ENCODE peak calls at places on chromosomes 12 and 14, in four cellular contexts. S is hepatocyte, X is iPS DF 6.9, V is pancreas. J is an unnamed sample. For H3K4me1 and H3K36me3, the result is how much of the 10 kb centered on the place peaks cover.

GRCh38 chr12:46560874-46561273 is 188.3 kb upstream of the SLC38A2 start:
- DNase-seq in S (no peak), X (no peak), V (no peak), J (no peak)

GRCh38 chr14:69234106-69234505 is 25.9 kb upstream of the GALNT16 start:
- DNase-seq in S (no peak), X (no peak), V (no peak), J (no peak)

GRCh38 chr14:96949594-96949993 is 152.4 kb downstream of the VRK1 start:
- DNase-seq in S (no peak), X (no peak), V (no peak), J (no peak)

GRCh38 chr12:68559984-68560822 is 50.5 kb upstream of the RAP1B start:
- DNase-seq in S (no peak), X (no peak), V (no peak), J (no peak)

GRCh38 chr14:81363746-81364400 is 36.3 kb downstream of the STON2 start:
- DNase-seq in S (no peak), X (no peak), V (no peak), J (no peak)

GRCh38 chr12:120402217-120402616 is 33.3 kb upstream of the MSI1 start:
- DNase-seq in S (no peak), X (no peak), V (no peak), J (no peak)

GRCh38 chr14:95683793-95684192 is 2.4 kb upstream of the TCL1B start:
- DNase-seq in S (peak), X (peak), V (no peak), J (peak)

GRCh38 chr12:116750298-116750697 is 12.2 kb downstream of the RNFT2 start:
- DNase-seq in S (no peak), X (no peak), V (no peak), J (no peak)

GRCh38 chr14:96464136-96464535 is 38.0 kb upstream of the PAPOLA start:
- DNase-seq in S (no peak), X (no peak), V (no peak), J (no peak)

GRCh38 chr12:22414742-22415141 is 80.2 kb upstream of the ST8SIA1 start:
- DNase-seq in S (no peak), X (no peak), V (no peak), J (no peak)

GRCh38 chr12:8556748-8557147 is 16.0 kb upstream of the CLEC4E start:
- DNase-seq in S (no peak), X (no peak), V (no peak), J (no peak)

GRCh38 chr12:80648866-80649265 is 58.6 kb upstream of the MYF6 start:
- DNase-seq in S (no peak), X (no peak), V (no peak), J (no peak)

GRCh38 chr12:120930032-120930431 is 25.9 kb upstream of the SPPL3 start:
- DNase-seq in S (no peak), X (no peak), V (no peak), J (no peak)

GRCh38 chr12:89862511-89863331 is 154.1 kb upstream of the ATP2B1 start:
- DNase-seq in S (no peak), X (no peak), V (no peak), J (peak)

GRCh38 chr12:5745251-5745888 is 199.7 kb downstream of the ANO2 start:
- DNase-seq in S (peak), X (peak), V (peak), J (peak)

GRCh38 chr12:46401703-46402102 is 29.1 kb upstream of the SLC38A2 start:
- DNase-seq in S (peak), X (no peak), V (no peak), J (no peak)

GRCh38 chr12:93231938-93232337 is 145.8 kb upstream of the NUDT4 start:
- DNase-seq in S (no peak), X (no peak), V (no peak), J (no peak)

GRCh38 chr12:53695148-53696138 is 19.6 kb upstream of the ATP5MC2 start:
- DNase-seq in S (peak), X (no peak), V (peak), J (no peak)

GRCh38 chr12:3727877-3728632 is 24.9 kb downstream of the CRACR2A start:
- DNase-seq in S (no peak), X (no peak), V (no peak), J (no peak)

GRCh38 chr12:68375701-68376469 is 43.7 kb upstream of the MDM1 start:
- DNase-seq in S (no peak), X (no peak), V (no peak), J (no peak)

GRCh38 chr14:93219103-93219726 is 12.2 kb downstream of the UBR7 start:
- DNase-seq in S (peak), X (peak), V (no peak), J (peak)

GRCh38 chr14:99910337-99911268 is 117.4 kb downstream of the EML1 start:
- DNase-seq in S (peak), X (no peak), V (no peak), J (no peak)

GRCh38 chr12:57734586-57734985 is 4.0 kb downstream of the AGAP2 start:
- DNase-seq in S (no peak), X (no peak), V (no peak), J (no peak)

GRCh38 chr12:56591111-56591510 is 39.0 kb downstream of the BAZ2A start:
- DNase-seq in S (no peak), X (no peak), V (no peak), J (no peak)

GRCh38 chr12:20477691-20478090 is 109.4 kb downstream of the PDE3A start:
- DNase-seq in S (no peak), X (no peak), V (no peak), J (no peak)

GRCh38 chr12:64109706-64110105 is 112.4 kb downstream of the KICS2 start:
- DNase-seq in S (no peak), X (no peak), V (no peak), J (no peak)

GRCh38 chr14:105051182-105052109 is 13.8 kb downstream of the GPR132 start:
- DNase-seq in S (no peak), X (no peak), V (peak), J (no peak)

GRCh38 chr12:89752331-89752730 is 43.7 kb upstream of the ATP2B1 start:
- DNase-seq in S (no peak), X (no peak), V (no peak), J (no peak)

GRCh38 chr14:104048758-104049496 is 36.6 kb upstream of the ASPG start:
- DNase-seq in S (peak), X (no peak), V (no peak), J (no peak)

GRCh38 chr12:24778486-24779304 is 170.2 kb downstream of the BCAT1 start:
- DNase-seq in S (peak), X (no peak), V (no peak), J (no peak)

GRCh38 chr14:21796912-21797311 is 123.3 kb upstream of the OR4E1 start:
- DNase-seq in S (no peak), X (peak), V (no peak), J (peak)

GRCh38 chr14:104182857-104183425 is 44.6 kb downstream of the KIF26A start:
- DNase-seq in S (no peak), X (no peak), V (no peak), J (no peak)

GRCh38 chr12:96108321-96108720 is 72.9 kb upstream of the LTA4H start:
- DNase-seq in S (no peak), X (no peak), V (no peak), J (peak)

GRCh38 chr12:22855456-22855855 is 230.5 kb downstream of the ETNK1 start:
- DNase-seq in S (no peak), X (no peak), V (no peak), J (no peak)

GRCh38 chr12:106170285-106170684 is 31.5 kb upstream of the NUAK1 start:
- DNase-seq in S (no peak), X (no peak), V (no peak), J (no peak)

GRCh38 chr14:77035267-77035666 is 6.8 kb upstream of the IRF2BPL start:
- DNase-seq in S (no peak), X (no peak), V (no peak), J (no peak)

GRCh38 chr14:77037886-77038511 is 9.5 kb upstream of the IRF2BPL start:
- DNase-seq in S (no peak), X (no peak), V (no peak), J (no peak)

GRCh38 chr14:77039285-77040058 is 11.0 kb upstream of the IRF2BPL start:
- DNase-seq in S (peak), X (no peak), V (no peak), J (no peak)

GRCh38 chr14:77037338-77037782 is 8.9 kb upstream of the IRF2BPL start:
- DNase-seq in S (no peak), X (no peak), V (no peak), J (no peak)

GRCh38 chr14:77036484-77037337 is 8.2 kb upstream of the IRF2BPL start:
- DNase-seq in S (no peak), X (no peak), V (no peak), J (no peak)
- H3K4me1 ChIP-seq in S (half or more), X (under half), V (half or more), J (half or more)

GRCh38 chr14:55662757-55663156 is 82.8 kb downstream of the KTN1 start:
- DNase-seq in S (peak), X (no peak), V (no peak), J (no peak)

GRCh38 chr14:55665067-55665700 is 85.2 kb downstream of the KTN1 start:
- DNase-seq in S (no peak), X (no peak), V (no peak), J (no peak)

GRCh38 chr14:55661029-55661428 is 81.0 kb downstream of the KTN1 start:
- DNase-seq in S (no peak), X (no peak), V (no peak), J (no peak)
- H3K36me3 ChIP-seq in S (under half), X (under half), V (under half), J (half or more)

GRCh38 chr12:125408718-125409117 is 343.5 kb downstream of the AACS start:
- DNase-seq in S (no peak), X (no peak), V (no peak), J (no peak)
- H3K4me3 ChIP-seq in S (no peak), X (no peak), V (no peak), J (no peak)

GRCh38 chr14:52877628-52878027 is 73.2 kb downstream of the FERMT2 start:
- DNase-seq in S (no peak), X (no peak), V (no peak), J (no peak)
- H3K4me1 ChIP-seq in S (under half), X (under half), V (under half), J (under half)

DNA sequence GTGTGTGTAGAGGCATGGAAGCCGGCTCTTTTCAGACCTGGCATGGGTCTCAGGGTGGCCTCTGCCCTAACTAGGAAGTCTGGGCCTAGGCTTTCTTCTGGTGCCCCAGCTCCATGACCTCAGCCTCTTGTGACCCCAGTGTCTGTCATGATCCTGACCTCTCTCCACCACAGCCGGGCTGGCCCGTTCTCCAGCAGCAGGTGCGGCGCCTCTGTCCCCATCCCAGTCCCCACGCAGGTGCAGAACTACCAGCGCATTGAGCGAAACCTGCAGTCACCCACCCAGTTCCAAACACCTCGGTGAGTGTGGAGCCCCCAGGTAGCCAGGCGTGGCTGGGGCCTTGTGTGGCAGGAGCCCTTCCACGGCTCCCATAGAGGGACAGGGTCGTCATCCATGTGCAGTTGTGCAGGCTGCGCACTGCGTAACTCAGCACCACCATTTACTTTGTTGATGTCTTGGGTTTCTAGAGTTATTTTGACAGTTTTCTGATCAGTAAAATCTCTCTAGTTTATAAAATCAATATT is 14.8 kb upstream of the PUS1 start:
- DNase-seq in S (no peak), X (no peak), V (no peak), J (no peak)
- H3K36me3 ChIP-seq in S (under half), X (half or more), V (under half), J (under half)

GRCh38 chr14:88851587-88851986 is 27.1 kb downstream of the TTC8 start:
- DNase-seq in S (no peak), X (no peak), V (no peak), J (no peak)
- H3K4me3 ChIP-seq in S (no peak), X (no peak), V (no peak), J (no peak)